ENCODE peak calls at places on chromosome 13, in eight cellular contexts. U is brain microvascular endothelial cell; N is activated CD4-positive, CD25-positive, alpha-beta regulatory T cell treated with anti-CD3 and anti-CD28 coated beads, Interleukin-2, amount 50 U/mL, for 16 hours; D is activated T-cell treated with anti-CD3 and anti-CD28 coated beads, Interleukin-2, amount 50 U/mL, for 72 hours; C is NCI-H774; F is LHCN-M2; P is AG04450; J is amniotic stem cell. S is an unnamed sample.

GRCh38 chr13:31896427-31896826 is 135.1 kb upstream of the FRY start:
- DNase-seq in U (peak), P (no peak), C (no peak), D (no peak), J (peak), F (peak), N (no peak), S (no peak)

GRCh38 chr13:93670858-93671257 is 444.3 kb downstream of the GPC6 start:
- DNase-seq in D (no peak), U (no peak), J (no peak), F (no peak), P (no peak), C (no peak), N (no peak), S (no peak)

GRCh38 chr13:36362251-36362650 is 16.1 kb upstream of the SPART start:
- DNase-seq in F (peak), N (no peak), P (peak), C (no peak), J (peak), D (no peak), U (peak), S (no peak)

GRCh38 chr13:23848019-23848418 is 41.2 kb downstream of the MIPEP start:
- DNase-seq in U (no peak), D (no peak), N (no peak), C (no peak), J (no peak), P (no peak), F (no peak), S (no peak)

GRCh38 chr13:36126496-36126895 is 4.7 kb downstream of the DCLK1 start:
- DNase-seq in C (no peak), D (no peak), U (no peak), J (no peak), P (no peak), F (no peak), N (no peak), S (no peak)

GRCh38 chr13:109699628-109700071 is 86.7 kb downstream of the IRS2 start:
- DNase-seq in D (no peak), U (no peak), J (no peak), F (no peak), C (no peak), N (no peak), P (no peak), S (no peak)

GRCh38 chr13:72170571-72170970 is 303.6 kb upstream of the DACH1 start:
- DNase-seq in F (no peak), D (no peak), C (no peak), J (no peak), P (no peak), N (no peak), U (no peak), S (no peak)

GRCh38 chr13:34224877-34225276 is 406.9 kb downstream of the RFC3 start:
- DNase-seq in D (no peak), P (no peak), C (no peak), N (no peak), U (no peak), J (no peak), F (no peak), S (no peak)

GRCh38 chr13:46569471-46569870 is 16.5 kb downstream of the LRCH1 start:
- DNase-seq in N (no peak), F (no peak), D (no peak), P (no peak), U (no peak), C (no peak), J (no peak), S (no peak)

GRCh38 chr13:114035583-114036501 is 62.0 kb upstream of the C13orf46 start:
- DNase-seq in U (peak), D (no peak), P (no peak), C (no peak), N (no peak), F (no peak), J (no peak), S (no peak)

GRCh38 chr13:109949395-109949794 is 163.0 kb upstream of the IRS2 start:
- DNase-seq in U (peak), C (no peak), N (no peak), F (no peak), J (no peak), P (no peak), D (no peak), S (no peak)

GRCh38 chr13:50543767-50544166 is 299.7 kb downstream of the DLEU7 start:
- DNase-seq in N (no peak), J (peak), D (no peak), P (peak), F (peak), C (no peak), U (peak), S (no peak)

GRCh38 chr13:20973886-20974285 is 71.3 kb upstream of the XPO4 start:
- DNase-seq in P (no peak), N (no peak), J (no peak), C (no peak), U (no peak), F (no peak), D (no peak), S (no peak)

GRCh38 chr13:74070513-74070912 is 63.7 kb downstream of the KLF12 start:
- DNase-seq in C (no peak), U (no peak), F (no peak), P (no peak), D (no peak), J (no peak), N (no peak), S (no peak)

GRCh38 chr13:31518666-31519065 is 220.7 kb upstream of the RXFP2 start:
- DNase-seq in U (no peak), D (no peak), J (no peak), P (no peak), C (no peak), F (no peak), N (no peak), S (no peak)

GRCh38 chr13:34308725-34309124 is 490.8 kb downstream of the RFC3 start:
- DNase-seq in U (no peak), J (no peak), D (no peak), C (no peak), N (no peak), P (no peak), F (no peak), S (no peak)

GRCh38 chr13:85666356-85666755 is 132.9 kb downstream of the SLITRK6 start:
- DNase-seq in F (no peak), C (no peak), N (no peak), J (no peak), U (no peak), D (no peak), P (no peak), S (no peak)

GRCh38 chr13:70235565-70235964 is 127.3 kb upstream of the KLHL1 start:
- DNase-seq in C (no peak), F (no peak), D (no peak), J (no peak), N (no peak), P (no peak), U (no peak), S (no peak)

GRCh38 chr13:98801626-98802418 is 49.4 kb upstream of the SLC15A1 start:
- DNase-seq in F (no peak), C (peak), N (no peak), U (no peak), P (no peak), J (no peak), D (no peak), S (no peak)

GRCh38 chr13:70520275-70520674 is 412.0 kb upstream of the KLHL1 start:
- DNase-seq in P (no peak), D (no peak), U (no peak), J (no peak), N (no peak), F (no peak), C (no peak), S (no peak)

GRCh38 chr13:85243831-85244230 is 555.4 kb downstream of the SLITRK6 start:
- DNase-seq in U (no peak), D (no peak), P (no peak), C (no peak), J (no peak), N (no peak), F (no peak), S (no peak)

GRCh38 chr13:34172048-34172447 is 354.1 kb downstream of the RFC3 start:
- DNase-seq in U (no peak), C (no peak), F (peak), N (no peak), J (no peak), D (no peak), P (no peak), S (no peak)

GRCh38 chr13:80249906-80250513 is 90.9 kb downstream of the SPRY2 start:
- DNase-seq in F (peak), D (no peak), U (no peak), N (no peak), J (no peak), C (no peak), P (no peak), S (no peak)

GRCh38 chr13:67557118-67557517 is 327.0 kb upstream of the PCDH9 start:
- DNase-seq in C (no peak), F (no peak), J (no peak), P (no peak), D (no peak), N (no peak), U (no peak), S (no peak)

GRCh38 chr13:111114362-111115050 is 604 bp upstream of the ARHGEF7 start:
- DNase-seq in N (no peak), F (no peak), J (no peak), U (peak), D (peak), C (peak), P (no peak), S (no peak)

GRCh38 chr13:35475960-35476943 is at the start of gene MAB21L1:
- DNase-seq in P (no peak), N (no peak), C (no peak), J (peak), U (peak), F (peak), D (peak), S (no peak)

GRCh38 chr13:35512271-35512920 is 35.9 kb upstream of the MAB21L1 start:
- DNase-seq in N (no peak), P (peak), D (no peak), C (no peak), F (peak), U (peak), J (peak), S (peak)

GRCh38 chr13:107842562-107843180 is 372.7 kb downstream of the LIG4 start:
- DNase-seq in P (no peak), N (no peak), C (no peak), D (no peak), U (no peak), F (no peak), J (peak), S (no peak)

GRCh38 chr13:34044660-34045080 is 226.7 kb downstream of the RFC3 start:
- DNase-seq in C (no peak), J (peak), U (peak), N (no peak), D (no peak), F (peak), P (peak), S (no peak)

GRCh38 chr13:35791191-35791902 is 314.9 kb upstream of the MAB21L1 start:
- DNase-seq in D (no peak), F (peak), N (no peak), C (no peak), J (peak), P (no peak), U (no peak), S (no peak)

GRCh38 chr13:47680752-47681151 is 320.3 kb downstream of the SUCLA2 start:
- DNase-seq in J (no peak), P (no peak), C (no peak), U (no peak), D (no peak), N (no peak), F (peak), S (no peak)

GRCh38 chr13:108963276-108963810 is 333.9 kb downstream of the MYO16 start:
- DNase-seq in J (no peak), D (no peak), C (no peak), P (no peak), U (no peak), N (no peak), F (no peak), S (no peak)

GRCh38 chr13:30667014-30667413 is 49.3 kb downstream of the USPL1 start:
- DNase-seq in J (no peak), U (no peak), F (no peak), P (no peak), C (no peak), D (no peak), N (no peak), S (no peak)

GRCh38 chr13:96082640-96083039 is 7.3 kb upstream of the HS6ST3 start:
- DNase-seq in C (no peak), D (no peak), F (peak), P (no peak), N (no peak), J (no peak), U (no peak), S (no peak)